ENCODE peak calls at places on chromosomes 1 and 21, in four cellular contexts. One of them, this sample, is unnamed.

GRCh38 chr1:40032240-40032891 is 8.2 kb upstream of the CAP1 start:
- DNase-seq in CD8-positive, alpha-beta T cell: peak
- DNase-seq in HL-60: peak
- DNase-seq in lower lobe of right lung: no peak
- DNase-seq in this sample: peak

GRCh38 chr1:186888367-186888766 is 59.6 kb downstream of the PLA2G4A start:
- DNase-seq in CD8-positive, alpha-beta T cell: no peak
- DNase-seq in HL-60: no peak
- DNase-seq in lower lobe of right lung: no peak
- DNase-seq in this sample: no peak

GRCh38 chr1:153534933-153535663 is 693 bp downstream of the S100A6 start:
- DNase-seq in CD8-positive, alpha-beta T cell: peak
- DNase-seq in HL-60: no peak
- DNase-seq in lower lobe of right lung: peak
- DNase-seq in this sample: peak

GRCh38 chr1:2544093-2544874 is 11.9 kb upstream of the TNFRSF14 start:
- DNase-seq in CD8-positive, alpha-beta T cell: no peak
- DNase-seq in HL-60: no peak
- DNase-seq in lower lobe of right lung: no peak
- DNase-seq in this sample: peak

GRCh38 chr1:12595839-12596821 is 21.9 kb downstream of the DHRS3 start:
- DNase-seq in CD8-positive, alpha-beta T cell: peak
- DNase-seq in HL-60: peak
- DNase-seq in lower lobe of right lung: peak
- DNase-seq in this sample: peak

GRCh38 chr1:56146449-56146848 is 432.9 kb downstream of the PLPP3 start:
- DNase-seq in CD8-positive, alpha-beta T cell: no peak
- DNase-seq in HL-60: no peak
- DNase-seq in lower lobe of right lung: no peak
- DNase-seq in this sample: no peak

GRCh38 chr1:107277022-107277421 is 136.2 kb downstream of the NTNG1 start:
- DNase-seq in CD8-positive, alpha-beta T cell: no peak
- DNase-seq in HL-60: no peak
- DNase-seq in lower lobe of right lung: no peak
- DNase-seq in this sample: no peak

GRCh38 chr1:34824817-34825454 is 32.1 kb downstream of the GJA4 start:
- DNase-seq in CD8-positive, alpha-beta T cell: no peak
- DNase-seq in HL-60: no peak
- DNase-seq in lower lobe of right lung: no peak
- DNase-seq in this sample: no peak

GRCh38 chr1:19439464-19440171 is 45.7 kb downstream of the CAPZB start:
- DNase-seq in CD8-positive, alpha-beta T cell: peak
- DNase-seq in HL-60: no peak
- DNase-seq in lower lobe of right lung: no peak
- DNase-seq in this sample: peak

GRCh38 chr1:203056516-203056915 is 29.3 kb downstream of the MYOG start:
- DNase-seq in CD8-positive, alpha-beta T cell: no peak
- DNase-seq in HL-60: no peak
- DNase-seq in lower lobe of right lung: no peak
- DNase-seq in this sample: no peak

GRCh38 chr1:226001852-226002666 is 2.9 kb upstream of the SDE2 start:
- DNase-seq in CD8-positive, alpha-beta T cell: peak
- DNase-seq in HL-60: peak
- DNase-seq in lower lobe of right lung: peak
- DNase-seq in this sample: peak

GRCh38 chr21:28590026-28590425 is 402.7 kb downstream of the LTN1 start:
- DNase-seq in CD8-positive, alpha-beta T cell: no peak
- DNase-seq in HL-60: no peak
- DNase-seq in lower lobe of right lung: no peak
- DNase-seq in this sample: no peak

GRCh38 chr1:186102559-186103148 is 272.4 kb downstream of the TPR start:
- DNase-seq in CD8-positive, alpha-beta T cell: no peak
- DNase-seq in HL-60: no peak
- DNase-seq in lower lobe of right lung: no peak
- DNase-seq in this sample: peak

GRCh38 chr1:175129997-175130648 is 62.5 kb downstream of the KIAA0040 start:
- DNase-seq in CD8-positive, alpha-beta T cell: no peak
- DNase-seq in HL-60: no peak
- DNase-seq in lower lobe of right lung: no peak
- DNase-seq in this sample: no peak

GRCh38 chr1:10251325-10252103 is 41.1 kb downstream of the KIF1B start:
- DNase-seq in CD8-positive, alpha-beta T cell: no peak
- DNase-seq in HL-60: no peak
- DNase-seq in lower lobe of right lung: no peak
- DNase-seq in this sample: no peak

GRCh38 chr1:105102385-105102784 is 1352.7 kb downstream of the AMY1C start:
- DNase-seq in CD8-positive, alpha-beta T cell: no peak
- DNase-seq in HL-60: no peak
- DNase-seq in lower lobe of right lung: no peak
- DNase-seq in this sample: no peak

GRCh38 chr1:171107257-171107940 is 16.7 kb downstream of the FMO3 start:
- DNase-seq in CD8-positive, alpha-beta T cell: no peak
- DNase-seq in HL-60: no peak
- DNase-seq in lower lobe of right lung: no peak
- DNase-seq in this sample: no peak

GRCh38 chr21:33069994-33070811 is at the start of gene OLIG1:
- DNase-seq in CD8-positive, alpha-beta T cell: no peak
- DNase-seq in HL-60: peak
- DNase-seq in lower lobe of right lung: peak
- DNase-seq in this sample: peak

GRCh38 chr1:234987415-234988159 is 141.1 kb downstream of the TOMM20 start:
- DNase-seq in CD8-positive, alpha-beta T cell: no peak
- DNase-seq in HL-60: no peak
- DNase-seq in lower lobe of right lung: peak
- DNase-seq in this sample: peak

GRCh38 chr21:38487906-38488639 is 10.2 kb downstream of the ERG start:
- DNase-seq in CD8-positive, alpha-beta T cell: no peak
- DNase-seq in HL-60: no peak
- DNase-seq in lower lobe of right lung: no peak
- DNase-seq in this sample: no peak

GRCh38 chr21:23968722-23969647 is 1638.3 kb downstream of the MRPL39 start:
- DNase-seq in CD8-positive, alpha-beta T cell: peak
- DNase-seq in HL-60: peak
- DNase-seq in lower lobe of right lung: no peak
- DNase-seq in this sample: no peak

GRCh38 chr1:57422271-57423134 is 1.4 kb downstream of the DAB1 start:
- DNase-seq in CD8-positive, alpha-beta T cell: no peak
- DNase-seq in HL-60: no peak
- DNase-seq in lower lobe of right lung: no peak
- DNase-seq in this sample: peak

GRCh38 chr21:45875416-45875760 is 106.2 kb upstream of the COL6A1 start:
- DNase-seq in CD8-positive, alpha-beta T cell: no peak
- DNase-seq in HL-60: no peak
- DNase-seq in lower lobe of right lung: no peak
- DNase-seq in this sample: no peak

GRCh38 chr1:170660874-170661645 is 2.9 kb upstream of the PRRX1 start:
- DNase-seq in CD8-positive, alpha-beta T cell: no peak
- DNase-seq in HL-60: no peak
- DNase-seq in lower lobe of right lung: no peak
- DNase-seq in this sample: peak

GRCh38 chr1:10665226-10665625 is 131.2 kb downstream of the CASZ1 start:
- DNase-seq in CD8-positive, alpha-beta T cell: no peak
- DNase-seq in HL-60: no peak
- DNase-seq in lower lobe of right lung: no peak
- DNase-seq in this sample: no peak

GRCh38 chr1:62744594-62745577 is 39.0 kb upstream of the ATG4C start:
- DNase-seq in CD8-positive, alpha-beta T cell: no peak
- DNase-seq in HL-60: no peak
- DNase-seq in lower lobe of right lung: no peak
- DNase-seq in this sample: no peak

GRCh38 chr1:184483101-184483813 is 96.4 kb downstream of the C1orf21 start:
- DNase-seq in CD8-positive, alpha-beta T cell: no peak
- DNase-seq in HL-60: no peak
- DNase-seq in lower lobe of right lung: peak
- DNase-seq in this sample: peak

GRCh38 chr1:165857046-165857801 is 29.8 kb downstream of the UCK2 start:
- DNase-seq in CD8-positive, alpha-beta T cell: no peak
- DNase-seq in HL-60: peak
- DNase-seq in lower lobe of right lung: no peak
- DNase-seq in this sample: no peak

GRCh38 chr1:15684042-15684461 is at the start of gene PLEKHM2:
- DNase-seq in CD8-positive, alpha-beta T cell: peak
- DNase-seq in HL-60: no peak
- DNase-seq in lower lobe of right lung: peak
- DNase-seq in this sample: peak

GRCh38 chr1:207565546-207566468 is 69.8 kb downstream of the CR1 start:
- DNase-seq in CD8-positive, alpha-beta T cell: no peak
- DNase-seq in HL-60: peak
- DNase-seq in lower lobe of right lung: no peak
- DNase-seq in this sample: no peak

GRCh38 chr1:219159946-219160645 is 13.6 kb upstream of the LYPLAL1 start:
- DNase-seq in CD8-positive, alpha-beta T cell: no peak
- DNase-seq in HL-60: no peak
- DNase-seq in lower lobe of right lung: no peak
- DNase-seq in this sample: no peak

GRCh38 chr1:21638531-21639341 is 30.4 kb downstream of the RAP1GAP start:
- DNase-seq in CD8-positive, alpha-beta T cell: no peak
- DNase-seq in HL-60: no peak
- DNase-seq in lower lobe of right lung: peak
- DNase-seq in this sample: no peak
- H3K27ac ChIP-seq in CD8-positive, alpha-beta T cell: no peak
- H3K27ac ChIP-seq in HL-60: no peak
- H3K27ac ChIP-seq in lower lobe of right lung: peak
- H3K27ac ChIP-seq in this sample: peak

GRCh38 chr1:91569411-91570104 is 68.9 kb downstream of the CDC7 start:
- DNase-seq in CD8-positive, alpha-beta T cell: no peak
- DNase-seq in HL-60: no peak
- DNase-seq in lower lobe of right lung: peak
- DNase-seq in this sample: peak
- H3K4me3 ChIP-seq in CD8-positive, alpha-beta T cell: no peak
- H3K4me3 ChIP-seq in HL-60: no peak
- H3K4me3 ChIP-seq in lower lobe of right lung: no peak
- H3K4me3 ChIP-seq in this sample: no peak

DNA sequence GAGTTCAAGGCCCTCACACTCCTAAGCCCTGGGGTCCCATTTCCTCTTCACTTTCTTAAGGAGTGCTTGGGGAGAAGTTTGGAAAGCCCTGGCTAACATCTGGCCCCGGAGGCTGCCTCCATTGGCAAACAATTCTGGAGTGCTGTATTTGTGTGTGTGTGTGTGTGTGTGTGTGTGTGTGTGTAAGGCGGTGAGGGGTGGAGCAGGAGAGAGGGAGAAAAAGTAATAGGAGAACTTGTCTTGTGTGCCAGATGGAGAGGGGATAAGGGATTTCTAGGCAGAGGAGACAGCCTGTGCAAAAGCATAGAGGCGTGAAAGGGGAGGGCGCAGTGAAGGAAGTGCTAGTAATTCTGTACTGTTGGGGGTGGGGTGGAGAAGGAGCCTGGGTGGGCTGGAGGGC is 609 bp upstream of the TRIM62 start:
- DNase-seq in CD8-positive, alpha-beta T cell: peak
- DNase-seq in HL-60: no peak
- DNase-seq in lower lobe of right lung: no peak
- DNase-seq in this sample: peak
- H3K27ac ChIP-seq in CD8-positive, alpha-beta T cell: no peak
- H3K27ac ChIP-seq in HL-60: no peak
- H3K27ac ChIP-seq in lower lobe of right lung: peak
- H3K27ac ChIP-seq in this sample: peak

DNA sequence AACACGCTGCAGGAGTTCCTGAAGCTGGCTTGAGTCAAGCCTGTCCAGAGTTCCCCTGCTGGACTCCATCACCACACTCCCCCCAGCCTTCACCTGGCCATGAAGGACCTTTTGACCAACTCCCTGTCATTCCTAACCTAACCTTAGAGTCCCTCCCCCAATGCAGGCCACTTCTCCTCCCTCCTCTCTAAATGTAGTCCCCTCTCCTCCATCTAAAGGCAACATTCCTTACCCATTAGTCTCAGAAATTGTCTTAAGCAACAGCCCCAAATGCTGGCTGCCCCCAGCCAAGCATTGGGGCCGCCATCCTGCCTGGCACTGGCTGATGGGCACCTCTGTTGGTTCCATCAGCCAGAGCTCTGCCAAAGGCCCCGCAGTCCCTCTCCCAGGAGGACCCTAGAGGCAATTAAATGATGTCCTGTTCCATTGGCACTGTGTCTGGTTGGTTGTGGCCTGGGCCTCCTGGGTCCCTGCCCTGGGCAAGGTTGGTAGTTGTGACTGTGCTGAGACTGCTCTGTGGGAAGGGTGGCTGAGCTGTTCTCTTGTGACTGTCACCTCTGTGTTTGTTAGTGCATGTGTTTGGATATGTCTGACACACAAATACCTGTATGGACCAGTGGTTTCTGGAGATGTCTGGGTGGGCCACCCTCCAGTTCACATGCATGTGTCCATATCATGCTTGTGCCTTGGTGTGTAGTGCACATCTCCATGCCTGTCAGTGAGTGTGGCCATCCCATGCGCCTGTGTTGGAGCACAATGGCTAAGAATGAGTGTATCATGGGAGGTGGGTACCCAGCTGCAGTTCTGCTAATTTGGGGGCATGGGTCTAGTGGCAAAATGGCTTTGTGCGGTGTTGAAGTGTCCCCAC is 1.4 kb downstream of the SH3BGRL3 start:
- DNase-seq in CD8-positive, alpha-beta T cell: no peak
- DNase-seq in HL-60: no peak
- DNase-seq in lower lobe of right lung: no peak
- DNase-seq in this sample: no peak
- H3K4me3 ChIP-seq in CD8-positive, alpha-beta T cell: peak
- H3K4me3 ChIP-seq in HL-60: peak
- H3K4me3 ChIP-seq in lower lobe of right lung: peak
- H3K4me3 ChIP-seq in this sample: no peak

DNA sequence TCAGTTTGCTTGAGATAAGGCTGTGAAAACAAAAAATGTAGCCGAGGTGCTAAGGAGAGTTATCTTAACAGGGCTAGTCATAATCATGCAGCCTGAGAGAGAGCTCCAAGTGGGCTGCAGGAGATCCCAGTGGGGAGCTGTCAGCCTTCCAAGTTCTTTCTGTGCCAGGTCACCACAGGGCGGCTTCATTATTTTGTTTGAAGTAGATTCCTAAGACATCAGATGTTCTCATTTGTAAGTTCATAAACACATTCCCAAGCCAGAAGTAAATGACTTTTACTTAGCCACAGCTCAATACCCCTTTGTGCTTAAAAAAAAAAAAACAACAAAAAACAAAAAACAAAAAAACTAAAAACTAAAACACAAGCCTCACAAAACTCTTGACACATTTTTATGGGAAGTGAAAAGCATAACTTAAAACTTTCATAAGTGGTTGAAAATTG is 8.5 kb downstream of the CDC14A start:
- DNase-seq in CD8-positive, alpha-beta T cell: no peak
- DNase-seq in HL-60: no peak
- DNase-seq in lower lobe of right lung: no peak
- DNase-seq in this sample: peak
- H3K27ac ChIP-seq in CD8-positive, alpha-beta T cell: no peak
- H3K27ac ChIP-seq in HL-60: no peak
- H3K27ac ChIP-seq in lower lobe of right lung: peak
- H3K27ac ChIP-seq in this sample: no peak

GRCh38 chr1:25619101-25619890 is 2.7 kb downstream of the MAN1C1 start:
- DNase-seq in CD8-positive, alpha-beta T cell: peak
- DNase-seq in HL-60: no peak
- DNase-seq in lower lobe of right lung: no peak
- DNase-seq in this sample: peak
- H3K4me3 ChIP-seq in CD8-positive, alpha-beta T cell: peak
- H3K4me3 ChIP-seq in HL-60: no peak
- H3K4me3 ChIP-seq in lower lobe of right lung: peak
- H3K4me3 ChIP-seq in this sample: no peak

GRCh38 chr1:31592132-31592531 is 15.8 kb downstream of the TINAGL1 start:
- DNase-seq in CD8-positive, alpha-beta T cell: no peak
- DNase-seq in HL-60: no peak
- DNase-seq in lower lobe of right lung: no peak
- DNase-seq in this sample: no peak
- H3K27ac ChIP-seq in CD8-positive, alpha-beta T cell: no peak
- H3K27ac ChIP-seq in HL-60: no peak
- H3K27ac ChIP-seq in lower lobe of right lung: no peak
- H3K27ac ChIP-seq in this sample: no peak

This sample was measured in right cardiac atrium.